ENCODE peak calls at places on chromosomes 1 and 21, in four cellular contexts. Z is caudate nucleus, Y is pancreas, L is upper lobe of left lung. W is an unnamed sample.

GRCh38 chr1:234437423-234438171 is 41.4 kb downstream of the TARBP1 start:
- DNase-seq in Z (no peak), Y (no peak), L (no peak), W (no peak)

GRCh38 chr21:14533555-14534400 is 12.3 kb downstream of the SAMSN1 start:
- DNase-seq in Z (no peak), Y (no peak), L (no peak), W (no peak)

GRCh38 chr1:240280560-240281322 is 189.1 kb downstream of the FMN2 start:
- DNase-seq in Z (no peak), Y (no peak), L (no peak), W (no peak)

GRCh38 chr1:31436596-31437432 is 23.8 kb downstream of the SERINC2 start:
- DNase-seq in Z (no peak), Y (no peak), L (no peak), W (no peak)

GRCh38 chr1:41221995-41222991 is 19.8 kb downstream of the SCMH1 start:
- DNase-seq in Z (no peak), Y (no peak), L (no peak), W (no peak)

GRCh38 chr1:10626781-10627410 is 152.1 kb downstream of the PEX14 start:
- DNase-seq in Z (no peak), Y (no peak), L (peak; percentile 71), W (no peak)

GRCh38 chr1:164702216-164702615 is 143.2 kb downstream of the PBX1 start:
- DNase-seq in Z (no peak), Y (no peak), L (no peak), W (no peak)

GRCh38 chr1:43783671-43784205 is 76.4 kb downstream of the ST3GAL3 start:
- DNase-seq in Z (no peak), Y (no peak), L (no peak), W (no peak)

GRCh38 chr1:193392686-193393085 is 206.3 kb upstream of the B3GALT2 start:
- DNase-seq in Z (no peak), Y (no peak), L (no peak), W (no peak)

GRCh38 chr1:29124366-29125236 is 898 bp upstream of the TMEM200B start:
- DNase-seq in Z (no peak), Y (peak; percentile 33), L (peak; percentile 95), W (no peak)

GRCh38 chr1:62177621-62178020 is 17.0 kb upstream of the L1TD1 start:
- DNase-seq in Z (no peak), Y (no peak), L (no peak), W (no peak)

GRCh38 chr1:201365251-201365650 is 12.2 kb downstream of the TNNT2 start:
- DNase-seq in Z (no peak), Y (no peak), L (no peak), W (no peak)

GRCh38 chr1:15246960-15247614 is at the start of gene FHAD1:
- DNase-seq in Z (no peak), Y (peak; percentile 76), L (peak; percentile 95), W (no peak)

GRCh38 chr1:2283991-2284895 is 56.1 kb downstream of the SKI start:
- DNase-seq in Z (no peak), Y (no peak), L (peak; percentile 60), W (no peak)

GRCh38 chr1:41898191-41898713 is 20.5 kb downstream of the HIVEP3 start:
- DNase-seq in Z (no peak), Y (no peak), L (no peak), W (no peak)

GRCh38 chr1:195664628-195665027 is 943.6 kb downstream of the KCNT2 start:
- DNase-seq in Z (no peak), Y (no peak), L (no peak), W (no peak)

GRCh38 chr21:43917515-43918384 is 52.7 kb downstream of the AGPAT3 start:
- DNase-seq in Z (no peak), Y (no peak), L (no peak), W (no peak)

GRCh38 chr1:15765495-15766194 is 7.0 kb downstream of the FBLIM1 start:
- DNase-seq in Z (no peak), Y (peak; percentile 35), L (no peak), W (no peak)

GRCh38 chr1:190633488-190633887 is 155.8 kb upstream of the BRINP3 start:
- DNase-seq in Z (no peak), Y (no peak), L (no peak), W (no peak)

GRCh38 chr1:213783898-213784297 is 203.9 kb upstream of the PROX1 start:
- DNase-seq in Z (no peak), Y (no peak), L (no peak), W (no peak)

GRCh38 chr1:244970236-244970652 is 105.9 kb upstream of the HNRNPU start:
- DNase-seq in Z (no peak), Y (peak; percentile 81), L (peak; percentile 94), W (no peak)

GRCh38 chr1:157278383-157279156 is 140.4 kb upstream of the ETV3 start:
- DNase-seq in Z (no peak), Y (no peak), L (peak; percentile 40), W (no peak)

GRCh38 chr1:245070836-245071615 is 83.8 kb upstream of the KIF26B start:
- DNase-seq in Z (no peak), Y (no peak), L (no peak), W (no peak)

GRCh38 chr21:18298228-18298627 is 53.6 kb downstream of the CHODL start:
- DNase-seq in Z (no peak), Y (no peak), L (no peak), W (no peak)

GRCh38 chr1:64980745-64981601 is 14.6 kb upstream of the JAK1 start:
- DNase-seq in Z (no peak), Y (no peak), L (no peak), W (no peak)

GRCh38 chr1:89576016-89576415 is 51.4 kb downstream of the LRRC8B start:
- DNase-seq in Z (no peak), Y (no peak), L (no peak), W (no peak)

GRCh38 chr1:180155202-180155682 is 573 bp downstream of the QSOX1 start:
- DNase-seq in Z (no peak), Y (peak; percentile 39), L (no peak), W (no peak)

GRCh38 chr1:33876970-33877680 is 13.2 kb downstream of the HMGB4 start:
- DNase-seq in Z (no peak), Y (no peak), L (no peak), W (no peak)

GRCh38 chr1:118618618-118619340 is 369.4 kb downstream of the TBX15 start:
- DNase-seq in Z (no peak), Y (no peak), L (no peak), W (no peak)

GRCh38 chr1:93681549-93682412 is at the start of gene BCAR3:
- DNase-seq in Z (peak; percentile 17), Y (peak; percentile 35), L (peak; percentile 95), W (peak; percentile 16)

GRCh38 chr1:21898326-21899155 is 38.6 kb downstream of the HSPG2 start:
- DNase-seq in Z (no peak), Y (no peak), L (no peak), W (no peak)

GRCh38 chr1:242585616-242586354 is 61.3 kb upstream of the PLD5 start:
- DNase-seq in Z (no peak), Y (no peak), L (no peak), W (no peak)

GRCh38 chr1:30190481-30191153 is 532.8 kb downstream of the MATN1 start:
- DNase-seq in Z (no peak), Y (no peak), L (no peak), W (no peak)

GRCh38 chr21:29521872-29522271 is 223.2 kb downstream of the BACH1 start:
- DNase-seq in Z (no peak), Y (no peak), L (no peak), W (peak; percentile 3)

GRCh38 chr1:109299087-109299983 is 7.5 kb downstream of the MYBPHL start:
- DNase-seq in Z (peak; percentile 87), Y (no peak), L (peak; percentile 52), W (peak; percentile 97)

GRCh38 chr1:181166377-181167196 is 78.1 kb downstream of the IER5 start:
- DNase-seq in Z (peak; percentile 10), Y (peak; percentile 54), L (no peak), W (peak; percentile 75)

GRCh38 chr1:54804471-54805132 is 3.5 kb upstream of the TTC22 start:
- DNase-seq in Z (no peak), Y (no peak), L (peak; percentile 34), W (no peak)

GRCh38 chr1:162973381-162973795 is 95.8 kb upstream of the RGS4 start:
- DNase-seq in Z (no peak), Y (no peak), L (no peak), W (no peak)

GRCh38 chr1:176843352-176844297 is 320.9 kb downstream of the ASTN1 start:
- DNase-seq in Z (no peak), Y (peak; percentile 13), L (no peak), W (peak; percentile 19)